ENCODE peak calls at places on chromosome 17, in nine cellular contexts. M is thoracic aorta, A is pancreas, V is GM23338, E is heart right ventricle, C is aorta, X is Right ventricle myocardium inferior, O is B cell, B is HCT116. P is an unnamed sample.

GRCh38 chr17:54177606-54178308 is 355.0 kb downstream of the KIF2B start:
- ATAC-seq in M (no peak), A (no peak), V (no peak), E (no peak), C (no peak), X (no peak), O (no peak), B (no peak), P (no peak)

GRCh38 chr17:2174471-2175293 is 119.8 kb downstream of the HIC1 start:
- ATAC-seq in M (no peak), A (peak; percentile 11), V (peak; percentile 42), E (peak; percentile 49), C (peak; percentile 55), X (peak; percentile 42), O (no peak), B (no peak), P (no peak)

GRCh38 chr17:76102944-76103273 is 678 bp downstream of the EXOC7 start:
- ATAC-seq in M (no peak), A (peak; percentile 26), V (no peak), E (peak; percentile 9), C (no peak), X (no peak), O (no peak), B (peak; percentile 6), P (no peak)

GRCh38 chr17:59950049-59950448 is 14.5 kb downstream of the RNFT1 start:
- ATAC-seq in M (no peak), A (no peak), V (no peak), E (no peak), C (no peak), X (no peak), O (no peak), B (no peak), P (no peak)

GRCh38 chr17:16504974-16505373 is 13.0 kb upstream of the LRRC75A start:
- ATAC-seq in M (no peak), A (peak; percentile 38), V (no peak), E (no peak), C (no peak), X (no peak), O (no peak), B (no peak), P (no peak)

GRCh38 chr17:43418441-43419374 is 19.9 kb downstream of the ARL4D start:
- ATAC-seq in M (peak; percentile 15), A (peak; percentile 40), V (peak; percentile 74), E (peak; percentile 79), C (peak; percentile 58), X (peak; percentile 65), O (no peak), B (peak; percentile 99), P (peak; percentile 40)

GRCh38 chr17:49259663-49260010 is 29.1 kb upstream of the PHOSPHO1 start:
- ATAC-seq in M (no peak), A (no peak), V (peak; percentile 11), E (peak; percentile 78), C (peak; percentile 19), X (no peak), O (no peak), B (no peak), P (no peak)

GRCh38 chr17:81422776-81423697 is 27.8 kb downstream of the BAHCC1 start:
- ATAC-seq in M (peak; percentile 52), A (peak; percentile 34), V (peak; percentile 27), E (peak; percentile 51), C (peak; percentile 65), X (peak; percentile 28), O (no peak), B (peak; percentile 60), P (no peak)

GRCh38 chr17:42329025-42329976 is 41.0 kb downstream of the STAT5A start:
- ATAC-seq in M (no peak), A (peak; percentile 85), V (peak; percentile 98), E (peak; percentile 74), C (peak; percentile 62), X (no peak), O (no peak), B (no peak), P (no peak)

GRCh38 chr17:70169707-70170597 is 620 bp downstream of the KCNJ2 start:
- ATAC-seq in M (no peak), A (peak; percentile 32), V (peak; percentile 54), E (peak; percentile 43), C (peak; percentile 52), X (peak; percentile 43), O (no peak), B (peak; percentile 39), P (peak; percentile 16)

GRCh38 chr17:82909322-82909904 is 69.6 kb upstream of the ZNF750 start:
- ATAC-seq in M (no peak), A (peak; percentile 92), V (no peak), E (no peak), C (no peak), X (no peak), O (no peak), B (no peak), P (no peak)

GRCh38 chr17:50112694-50113093 is 17.3 kb downstream of the SAMD14 start:
- ATAC-seq in M (no peak), A (no peak), V (no peak), E (peak; percentile 29), C (peak; percentile 57), X (peak; percentile 12), O (no peak), B (no peak), P (no peak)

GRCh38 chr17:42077770-42078169 is 20.5 kb downstream of the ZNF385C start:
- ATAC-seq in M (no peak), A (no peak), V (peak; percentile 19), E (no peak), C (no peak), X (no peak), O (no peak), B (no peak), P (no peak)

GRCh38 chr17:64090144-64090543 is 39.8 kb downstream of the ERN1 start:
- ATAC-seq in M (no peak), A (no peak), V (no peak), E (no peak), C (no peak), X (no peak), O (no peak), B (no peak), P (no peak)

GRCh38 chr17:50883850-50884291 is 17.7 kb upstream of the TOB1 start:
- ATAC-seq in M (no peak), A (peak; percentile 77), V (no peak), E (peak; percentile 52), C (no peak), X (peak; percentile 55), O (peak; percentile 85), B (no peak), P (no peak)

GRCh38 chr17:73317554-73318426 is 6.0 kb upstream of the CDC42EP4 start:
- ATAC-seq in M (no peak), A (peak; percentile 20), V (no peak), E (peak; percentile 70), C (no peak), X (peak; percentile 61), O (no peak), B (no peak), P (no peak)

GRCh38 chr17:39593371-39593770 is 14.3 kb downstream of the NEUROD2 start:
- ATAC-seq in M (no peak), A (no peak), V (no peak), E (no peak), C (no peak), X (no peak), O (no peak), B (no peak), P (no peak)

GRCh38 chr17:17807440-17807839 is 29.3 kb downstream of the SREBF1 start:
- ATAC-seq in M (no peak), A (no peak), V (no peak), E (no peak), C (no peak), X (no peak), O (no peak), B (no peak), P (peak; percentile 3)

GRCh38 chr17:63645775-63646491 is 23.7 kb downstream of the MAP3K3 start:
- ATAC-seq in M (peak; percentile 43), A (peak; percentile 21), V (no peak), E (peak; percentile 87), C (no peak), X (peak; percentile 21), O (peak; percentile 77), B (no peak), P (peak; percentile 14)

GRCh38 chr17:10243905-10244844 is 45.8 kb upstream of the GAS7 start:
- ATAC-seq in M (no peak), A (peak; percentile 47), V (no peak), E (peak; percentile 14), C (no peak), X (peak; percentile 72), O (no peak), B (no peak), P (no peak)

GRCh38 chr17:15323147-15323546 is 18.2 kb downstream of the TEKT3 start:
- ATAC-seq in M (no peak), A (no peak), V (no peak), E (peak; percentile 53), C (no peak), X (peak; percentile 81), O (no peak), B (no peak), P (no peak)

GRCh38 chr17:47072881-47073280 is 93.8 kb upstream of the RPRML start:
- ATAC-seq in M (no peak), A (peak; percentile 60), V (no peak), E (peak; percentile 28), C (no peak), X (peak; percentile 22), O (no peak), B (no peak), P (no peak)

GRCh38 chr17:45221997-45222272 is 250 bp downstream of the FMNL1 start:
- ATAC-seq in M (no peak), A (no peak), V (peak; percentile 6), E (no peak), C (no peak), X (no peak), O (no peak), B (peak; percentile 22), P (no peak)

GRCh38 chr17:80036715-80037477 is 454 bp downstream of the CCDC40 start:
- ATAC-seq in M (peak; percentile 30), A (peak; percentile 15), V (peak; percentile 72), E (peak; percentile 41), C (peak; percentile 55), X (peak; percentile 14), O (peak; percentile 4), B (peak; percentile 44), P (peak; percentile 21)

GRCh38 chr17:12917401-12917800 is 100.4 kb downstream of the ELAC2 start:
- ATAC-seq in M (no peak), A (no peak), V (no peak), E (no peak), C (no peak), X (no peak), O (no peak), B (no peak), P (no peak)

GRCh38 chr17:39143552-39144093 is 7.8 kb downstream of the PLXDC1 start:
- ATAC-seq in M (no peak), A (no peak), V (no peak), E (peak; percentile 70), C (peak; percentile 66), X (peak; percentile 77), O (no peak), B (no peak), P (no peak)

GRCh38 chr17:74491645-74492044 is 25.2 kb downstream of the CD300A start:
- ATAC-seq in M (no peak), A (peak; percentile 24), V (no peak), E (no peak), C (no peak), X (no peak), O (no peak), B (no peak), P (no peak)

GRCh38 chr17:68733241-68734176 is 132.3 kb upstream of the FAM20A start:
- ATAC-seq in M (peak; percentile 32), A (peak; percentile 92), V (peak; percentile 54), E (peak; percentile 93), C (peak; percentile 63), X (peak; percentile 76), O (no peak), B (peak; percentile 30), P (no peak)

GRCh38 chr17:60724647-60725046 is 47.0 kb downstream of the BCAS3 start:
- ATAC-seq in M (no peak), A (no peak), V (no peak), E (no peak), C (no peak), X (no peak), O (peak; percentile 87), B (no peak), P (no peak)

GRCh38 chr17:74775409-74776043 is 619 bp downstream of the NAT9 start:
- ATAC-seq in M (no peak), A (no peak), V (no peak), E (no peak), C (no peak), X (no peak), O (no peak), B (no peak), P (no peak)

GRCh38 chr17:31736855-31737625 is 122.0 kb downstream of the COPRS start:
- ATAC-seq in M (no peak), A (no peak), V (no peak), E (peak; percentile 81), C (peak; percentile 76), X (peak; percentile 61), O (no peak), B (no peak), P (no peak)